ENCODE peak calls at places on chromosome 14, in ten cellular contexts. J is mammary epithelial cell, F is fibroblast of mammary gland, L is ovary, U is fibroblast of lung, P is epithelial cell of esophagus, C is heart left ventricle, N is IMR-90, W is keratinocyte, A is cardiac fibroblast. Y is an unnamed sample.

GRCh38 chr14:67984274-67984673 is 164.7 kb downstream of the RAD51B start:
- DNase-seq in L (no peak), P (no peak), F (no peak), A (no peak), W (no peak), C (no peak), U (no peak), J (no peak), N (no peak), Y (no peak)

GRCh38 chr14:40398981-40399380 is 966.7 kb upstream of the FBXO33 start:
- DNase-seq in P (no peak), J (no peak), N (no peak), L (no peak), F (no peak), A (no peak), U (no peak), C (no peak), W (no peak), Y (no peak)

GRCh38 chr14:85528080-85528881 is 1.7 kb upstream of the FLRT2 start:
- DNase-seq in U (peak), J (peak), L (peak), N (peak), C (peak), W (no peak), F (peak), A (peak), P (peak), Y (no peak)

GRCh38 chr14:100680439-100681051 is 46.1 kb upstream of the DLK1 start:
- DNase-seq in L (peak), C (peak), P (no peak), F (peak), N (no peak), J (no peak), A (peak), U (no peak), W (no peak), Y (no peak)

GRCh38 chr14:53432378-53432802 is 279.3 kb upstream of the DDHD1 start:
- DNase-seq in U (peak), P (peak), F (peak), J (peak), L (no peak), C (no peak), N (peak), A (peak), W (no peak), Y (peak)

GRCh38 chr14:20498622-20499021 is 6.7 kb upstream of the RNASE10 start:
- DNase-seq in N (no peak), C (no peak), W (no peak), P (no peak), J (no peak), A (no peak), F (no peak), L (no peak), U (no peak), Y (no peak)

GRCh38 chr14:32720927-32721326 is 217.8 kb upstream of the NPAS3 start:
- DNase-seq in U (no peak), J (peak), P (peak), A (no peak), C (no peak), W (no peak), N (peak), F (peak), L (no peak), Y (no peak)

GRCh38 chr14:61322011-61322798 is 826 bp downstream of the PRKCH start:
- DNase-seq in F (no peak), N (no peak), U (no peak), P (peak), C (peak), L (peak), J (peak), A (no peak), W (no peak), Y (peak)

GRCh38 chr14:93970589-93970966 is 5.8 kb downstream of the ASB2 start:
- DNase-seq in L (no peak), J (peak), A (no peak), U (no peak), C (no peak), W (no peak), P (peak), F (no peak), N (no peak), Y (peak)

GRCh38 chr14:60981626-60982455 is 796 bp downstream of the SLC38A6 start:
- DNase-seq in J (peak), F (peak), N (peak), L (no peak), P (peak), C (no peak), W (no peak), A (peak), U (peak), Y (peak)

GRCh38 chr14:97626088-97626487 is 828.9 kb downstream of the VRK1 start:
- DNase-seq in F (no peak), L (no peak), C (no peak), N (no peak), A (no peak), J (no peak), W (no peak), U (no peak), P (no peak), Y (no peak)

GRCh38 chr14:92619671-92620437 is 106.3 kb downstream of the RIN3 start:
- DNase-seq in A (no peak), L (no peak), C (no peak), U (peak), J (no peak), W (no peak), F (peak), N (peak), P (no peak), Y (no peak)

GRCh38 chr14:73125169-73125588 is 11.1 kb upstream of the PSEN1 start:
- DNase-seq in A (no peak), F (no peak), P (no peak), W (no peak), U (no peak), C (no peak), N (no peak), J (no peak), L (no peak), Y (no peak)

DNA sequence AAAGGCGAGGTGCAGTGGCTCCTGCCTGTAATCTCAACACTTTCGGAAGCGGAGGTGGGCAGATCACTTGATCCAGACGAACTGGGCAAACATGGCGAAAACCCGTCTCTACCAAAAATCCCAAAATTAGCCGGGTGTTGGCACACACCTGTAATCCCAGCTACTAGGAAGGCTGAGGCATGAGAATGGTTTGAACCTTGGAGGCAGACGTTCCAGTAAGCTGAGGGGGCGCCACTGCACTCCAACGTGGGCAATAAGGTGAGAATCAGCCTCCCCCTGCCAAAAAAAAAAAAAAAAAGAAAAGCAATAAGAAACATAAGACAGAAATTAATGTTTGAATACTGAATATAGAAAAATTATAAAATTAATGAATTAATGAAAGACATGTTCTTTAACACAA is 928.7 kb downstream of the LRFN5 start:
- DNase-seq in L (no peak), C (no peak), A (no peak), F (no peak), P (no peak), N (no peak), W (no peak), J (no peak), U (no peak), Y (no peak)
- TF ChIP-seq CTCF in L (no peak), C (no peak), A (no peak), F (no peak), P (no peak), N (no peak), W (no peak), J (no peak), U (no peak), Y (no peak)

GRCh38 chr14:28770574-28770973 is 4.0 kb downstream of the FOXG1 start:
- DNase-seq in L (no peak), U (no peak), J (no peak), A (no peak), N (no peak), C (no peak), F (no peak), P (no peak), W (no peak), Y (no peak)
- H3K4me3 ChIP-seq in L (no peak), U (no peak), J (no peak), A (no peak), N (no peak), C (no peak), F (no peak), P (no peak), W (no peak), Y (no peak)

GRCh38 chr14:102923920-102924486 is 1.5 kb downstream of the AMN start:
- DNase-seq in A (no peak), C (no peak), P (no peak), U (no peak), L (no peak), W (no peak), N (no peak), J (no peak), F (no peak), Y (no peak)

GRCh38 chr14:102926104-102926503 is 3.6 kb downstream of the AMN start:
- DNase-seq in A (no peak), P (no peak), J (no peak), L (no peak), W (no peak), C (no peak), U (no peak), N (no peak), F (no peak), Y (no peak)

GRCh38 chr14:102924632-102925588 is 2.4 kb downstream of the AMN start:
- DNase-seq in A (no peak), L (no peak), N (no peak), U (no peak), C (no peak), F (no peak), J (no peak), P (no peak), W (no peak), Y (no peak)

GRCh38 chr14:102927346-102927877 is 4.9 kb downstream of the AMN start:
- DNase-seq in J (no peak), P (peak), A (no peak), U (no peak), F (no peak), W (peak), L (no peak), N (no peak), C (no peak), Y (no peak)

DNA sequence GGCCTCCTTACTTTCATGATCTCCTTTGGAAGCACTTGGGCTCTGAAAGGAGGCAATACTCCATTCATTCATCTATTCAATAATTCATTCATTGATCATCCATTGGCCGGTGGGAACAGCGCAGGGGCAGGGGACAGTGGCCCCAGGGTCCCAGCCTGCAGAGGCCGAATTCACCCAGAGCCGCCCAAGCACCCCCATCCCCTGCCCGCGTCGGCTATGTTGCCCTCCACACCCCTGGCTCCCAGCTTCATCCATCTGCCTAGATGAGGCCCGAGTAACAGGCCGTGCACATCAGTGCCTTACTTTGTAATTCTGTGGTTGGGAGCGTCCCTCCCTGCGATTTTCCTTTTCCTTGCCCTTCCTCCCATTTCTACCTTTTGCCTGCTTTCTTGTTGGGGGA is 3.2 kb downstream of the AMN start:
- DNase-seq in A (no peak), N (no peak), J (no peak), L (no peak), W (no peak), C (no peak), U (no peak), F (no peak), P (no peak), Y (no peak)
- TF ChIP-seq CTCF in A (no peak), N (no peak), J (no peak), L (no peak), W (no peak), C (no peak), U (no peak), F (no peak), P (no peak), Y (no peak)

GRCh38 chr14:99644035-99644587 is 818 bp upstream of the HHIPL1 start:
- DNase-seq in U (no peak), L (no peak), J (no peak), F (no peak), W (no peak), P (no peak), C (no peak), A (no peak), N (no peak), Y (no peak)

GRCh38 chr14:99647407-99647806 is 2.5 kb downstream of the HHIPL1 start:
- DNase-seq in N (peak), C (no peak), W (no peak), P (no peak), U (peak), F (peak), A (no peak), J (no peak), L (no peak), Y (no peak)

GRCh38 chr14:99645545-99646505 is 896 bp downstream of the HHIPL1 start:
- DNase-seq in W (no peak), N (no peak), L (no peak), A (no peak), U (no peak), C (no peak), J (no peak), P (no peak), F (no peak), Y (no peak)

GRCh38 chr14:99644723-99645544 is at the start of gene HHIPL1:
- DNase-seq in A (peak), C (peak), L (peak), N (peak), F (peak), W (no peak), P (no peak), J (no peak), U (peak), Y (no peak)

GRCh38 chr14:99643343-99643742 is 1.6 kb upstream of the HHIPL1 start:
- DNase-seq in L (no peak), U (no peak), J (no peak), F (no peak), W (no peak), N (no peak), A (no peak), C (no peak), P (no peak), Y (no peak)
- H3K4me3 ChIP-seq in L (no peak), U (no peak), J (no peak), F (no peak), W (no peak), N (no peak), A (no peak), C (no peak), P (no peak), Y (no peak)

GRCh38 chr14:34111933-34112332 is 161.1 kb upstream of the EGLN3 start:
- DNase-seq in C (no peak), W (no peak), U (no peak), N (no peak), L (no peak), A (no peak), F (no peak), J (no peak), P (no peak), Y (no peak)
- TF ChIP-seq CTCF in C (no peak), W (no peak), U (no peak), N (no peak), L (no peak), A (no peak), F (peak), J (no peak), P (no peak), Y (no peak)